ENCODE peak calls at places on chromosomes 13 and 19, in ten cellular contexts. One of them, this sample, is unnamed.

GRCh38 chr13:44312898-44313551 is 60.6 kb upstream of the SERP2 start:
- DNase-seq in heart left ventricle: no peak
- DNase-seq in right lobe of liver: no peak
- DNase-seq in esophagus muscularis mucosa: no peak
- DNase-seq in adrenal gland: no peak
- DNase-seq in NB4: no peak
- DNase-seq in transverse colon: no peak
- DNase-seq in body of pancreas: no peak
- DNase-seq in upper lobe of left lung: no peak
- DNase-seq in tibial nerve: no peak
- DNase-seq in this sample: no peak

GRCh38 chr13:30526612-30527217 is 61.0 kb upstream of the HMGB1 start:
- DNase-seq in heart left ventricle: no peak
- DNase-seq in right lobe of liver: no peak
- DNase-seq in esophagus muscularis mucosa: no peak
- DNase-seq in adrenal gland: no peak
- DNase-seq in NB4: no peak
- DNase-seq in transverse colon: no peak
- DNase-seq in body of pancreas: no peak
- DNase-seq in upper lobe of left lung: no peak
- DNase-seq in tibial nerve: no peak
- DNase-seq in this sample: no peak

GRCh38 chr13:78602561-78603239 is 652 bp downstream of the POU4F1 start:
- DNase-seq in heart left ventricle: no peak
- DNase-seq in right lobe of liver: no peak
- DNase-seq in esophagus muscularis mucosa: no peak
- DNase-seq in adrenal gland: no peak
- DNase-seq in NB4: peak; percentile 60
- DNase-seq in transverse colon: no peak
- DNase-seq in body of pancreas: no peak
- DNase-seq in upper lobe of left lung: no peak
- DNase-seq in tibial nerve: no peak
- DNase-seq in this sample: no peak

GRCh38 chr13:65914707-65915106 is 1315.4 kb downstream of the PCDH9 start:
- DNase-seq in heart left ventricle: no peak
- DNase-seq in right lobe of liver: no peak
- DNase-seq in esophagus muscularis mucosa: no peak
- DNase-seq in adrenal gland: no peak
- DNase-seq in NB4: no peak
- DNase-seq in transverse colon: no peak
- DNase-seq in body of pancreas: no peak
- DNase-seq in upper lobe of left lung: no peak
- DNase-seq in tibial nerve: no peak
- DNase-seq in this sample: no peak

GRCh38 chr19:38653028-38653571 is 5.7 kb downstream of the ACTN4 start:
- DNase-seq in heart left ventricle: no peak
- DNase-seq in right lobe of liver: peak; percentile 79
- DNase-seq in esophagus muscularis mucosa: no peak
- DNase-seq in adrenal gland: peak; percentile 71
- DNase-seq in NB4: no peak
- DNase-seq in transverse colon: peak; percentile 78
- DNase-seq in body of pancreas: peak; percentile 64
- DNase-seq in upper lobe of left lung: peak; percentile 64
- DNase-seq in tibial nerve: no peak
- DNase-seq in this sample: no peak

GRCh38 chr19:55545443-55545842 is at the start of gene SBK3:
- DNase-seq in heart left ventricle: no peak
- DNase-seq in right lobe of liver: no peak
- DNase-seq in esophagus muscularis mucosa: no peak
- DNase-seq in adrenal gland: no peak
- DNase-seq in NB4: no peak
- DNase-seq in transverse colon: no peak
- DNase-seq in body of pancreas: no peak
- DNase-seq in upper lobe of left lung: no peak
- DNase-seq in tibial nerve: no peak
- DNase-seq in this sample: no peak

GRCh38 chr13:100124265-100124664 is 35.4 kb downstream of the PCCA start:
- DNase-seq in heart left ventricle: no peak
- DNase-seq in right lobe of liver: no peak
- DNase-seq in esophagus muscularis mucosa: no peak
- DNase-seq in adrenal gland: no peak
- DNase-seq in NB4: peak; percentile 76
- DNase-seq in transverse colon: no peak
- DNase-seq in body of pancreas: no peak
- DNase-seq in upper lobe of left lung: no peak
- DNase-seq in tibial nerve: no peak
- DNase-seq in this sample: no peak

GRCh38 chr13:110121312-110122083 is 185.5 kb downstream of the COL4A1 start:
- DNase-seq in heart left ventricle: no peak
- DNase-seq in right lobe of liver: no peak
- DNase-seq in esophagus muscularis mucosa: peak; percentile 60
- DNase-seq in adrenal gland: no peak
- DNase-seq in NB4: no peak
- DNase-seq in transverse colon: no peak
- DNase-seq in body of pancreas: no peak
- DNase-seq in upper lobe of left lung: no peak
- DNase-seq in tibial nerve: no peak
- DNase-seq in this sample: no peak

DNA sequence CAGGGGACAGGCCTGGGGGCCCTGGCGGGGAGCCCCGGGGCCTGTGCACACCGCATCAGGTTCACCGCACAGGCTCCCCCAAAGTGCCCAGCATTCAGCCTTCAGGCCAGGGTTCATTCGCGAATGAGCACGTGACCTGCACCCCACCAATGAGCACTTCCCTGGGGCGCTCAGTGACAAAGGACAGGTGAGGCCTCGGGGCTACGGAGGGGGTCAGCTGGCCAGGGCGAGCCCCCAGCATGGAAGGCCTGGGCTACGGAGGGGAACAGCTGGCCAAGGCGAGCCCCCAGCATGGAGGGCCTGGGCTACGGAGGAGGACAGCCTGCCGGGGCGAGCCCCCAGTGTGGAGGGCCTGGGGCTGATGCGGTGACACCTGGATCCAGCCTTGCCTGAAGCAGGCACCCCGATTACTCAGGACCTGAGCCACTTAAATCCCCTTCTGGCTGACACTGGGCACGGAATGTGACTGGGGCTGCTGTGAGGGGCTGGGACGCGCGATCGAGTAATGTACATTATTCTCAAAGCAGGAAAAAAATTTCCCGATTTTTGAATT is 23.1 kb downstream of the TCF3 start:
- DNase-seq in heart left ventricle: no peak
- DNase-seq in right lobe of liver: no peak
- DNase-seq in esophagus muscularis mucosa: no peak
- DNase-seq in adrenal gland: no peak
- DNase-seq in NB4: no peak
- DNase-seq in transverse colon: no peak
- DNase-seq in body of pancreas: no peak
- DNase-seq in upper lobe of left lung: no peak
- DNase-seq in tibial nerve: no peak
- DNase-seq in this sample: no peak
- TF ChIP-seq POLR2A in heart left ventricle: no peak
- TF ChIP-seq POLR2A in right lobe of liver: no peak
- TF ChIP-seq POLR2A in esophagus muscularis mucosa: no peak
- TF ChIP-seq POLR2A in adrenal gland: no peak
- TF ChIP-seq POLR2A in NB4: no peak
- TF ChIP-seq POLR2A in transverse colon: no peak
- TF ChIP-seq POLR2A in body of pancreas: no peak
- TF ChIP-seq POLR2A in upper lobe of left lung: no peak
- TF ChIP-seq POLR2A in tibial nerve: no peak
- TF ChIP-seq POLR2A in this sample: no peak

DNA sequence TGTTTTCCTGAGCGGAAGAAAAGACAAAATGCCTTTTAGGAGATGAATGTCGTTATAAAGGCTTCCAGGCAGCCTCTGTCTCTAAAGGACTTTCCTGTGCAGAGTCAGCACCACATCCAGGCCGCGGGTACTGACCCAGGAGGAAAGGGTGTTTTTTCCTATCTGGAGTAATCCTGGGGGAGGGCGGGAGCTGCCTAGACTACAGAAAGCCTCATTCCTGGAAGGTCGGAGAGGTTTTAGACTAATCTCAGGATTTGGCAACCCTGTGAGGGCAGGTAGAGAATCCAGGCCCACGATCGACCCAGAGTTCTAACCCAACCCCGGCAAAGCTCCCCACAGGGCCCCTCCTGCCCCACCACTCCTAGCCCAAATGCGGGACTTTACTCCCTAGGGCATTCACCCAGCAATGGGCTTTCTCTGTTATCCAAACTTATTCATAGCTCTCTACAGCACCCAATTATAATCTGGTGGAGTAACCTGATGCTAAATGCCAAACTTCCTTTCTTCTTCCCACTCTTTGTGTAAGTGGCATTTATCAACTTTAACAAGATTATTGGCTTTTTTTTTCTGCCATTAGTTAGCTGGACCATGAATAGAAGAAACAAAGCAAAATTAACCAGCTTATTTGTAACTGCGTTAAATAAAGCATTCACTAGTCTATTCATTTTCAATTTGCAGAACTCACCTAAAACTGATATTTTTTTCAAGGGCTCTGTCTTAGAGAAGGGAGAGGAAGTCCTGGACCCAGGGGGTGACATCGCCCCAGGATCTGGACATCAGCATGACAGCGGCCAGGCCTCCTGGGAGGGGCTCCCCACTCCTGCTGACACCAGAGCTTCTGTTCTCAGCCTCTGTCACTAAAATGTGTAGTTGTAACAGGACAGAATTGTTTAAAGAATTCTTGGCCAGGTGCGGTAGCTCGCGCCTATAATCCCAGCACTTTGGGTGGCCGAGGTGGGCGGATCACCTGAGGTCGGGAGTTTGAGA is 1.4 kb downstream of the FAM124A start:
- DNase-seq in heart left ventricle: peak; percentile 39
- DNase-seq in right lobe of liver: no peak
- DNase-seq in esophagus muscularis mucosa: no peak
- DNase-seq in adrenal gland: no peak
- DNase-seq in NB4: no peak
- DNase-seq in transverse colon: no peak
- DNase-seq in body of pancreas: no peak
- DNase-seq in upper lobe of left lung: no peak
- DNase-seq in tibial nerve: peak; percentile 13
- DNase-seq in this sample: no peak
- H3K4me3 ChIP-seq in heart left ventricle: peak overlapping the region; percentile 96
- H3K4me3 ChIP-seq in right lobe of liver: peak overlapping the region; percentile 69
- H3K4me3 ChIP-seq in esophagus muscularis mucosa: peak overlapping the region; percentile 98
- H3K4me3 ChIP-seq in adrenal gland: no peak overlapping the region
- H3K4me3 ChIP-seq in NB4: no peak overlapping the region
- H3K4me3 ChIP-seq in transverse colon: peak overlapping the region; percentile 48
- H3K4me3 ChIP-seq in body of pancreas: no peak overlapping the region
- H3K4me3 ChIP-seq in upper lobe of left lung: peak overlapping the region; percentile 76
- H3K4me3 ChIP-seq in tibial nerve: peak overlapping the region; percentile 66
- H3K4me3 ChIP-seq in this sample: no peak overlapping the region

GRCh38 chr19:30656520-30657100 is 284.4 kb downstream of the ZNF536 start:
- DNase-seq in heart left ventricle: no peak
- DNase-seq in right lobe of liver: no peak
- DNase-seq in esophagus muscularis mucosa: no peak
- DNase-seq in adrenal gland: no peak
- DNase-seq in NB4: no peak
- DNase-seq in transverse colon: no peak
- DNase-seq in body of pancreas: no peak
- DNase-seq in upper lobe of left lung: no peak
- DNase-seq in tibial nerve: no peak
- DNase-seq in this sample: no peak

GRCh38 chr19:30664358-30665058 is 292.3 kb downstream of the ZNF536 start:
- DNase-seq in heart left ventricle: peak; percentile 67
- DNase-seq in right lobe of liver: peak; percentile 88
- DNase-seq in esophagus muscularis mucosa: no peak
- DNase-seq in adrenal gland: peak; percentile 95
- DNase-seq in NB4: peak; percentile 3
- DNase-seq in transverse colon: no peak
- DNase-seq in body of pancreas: peak; percentile 91
- DNase-seq in upper lobe of left lung: no peak
- DNase-seq in tibial nerve: peak; percentile 22
- DNase-seq in this sample: no peak

GRCh38 chr19:30665449-30665848 is 293.3 kb downstream of the ZNF536 start:
- DNase-seq in heart left ventricle: no peak
- DNase-seq in right lobe of liver: no peak
- DNase-seq in esophagus muscularis mucosa: no peak
- DNase-seq in adrenal gland: no peak
- DNase-seq in NB4: no peak
- DNase-seq in transverse colon: no peak
- DNase-seq in body of pancreas: peak; percentile 51
- DNase-seq in upper lobe of left lung: no peak
- DNase-seq in tibial nerve: no peak
- DNase-seq in this sample: no peak

GRCh38 chr19:30662211-30662861 is 290.2 kb downstream of the ZNF536 start:
- DNase-seq in heart left ventricle: no peak
- DNase-seq in right lobe of liver: no peak
- DNase-seq in esophagus muscularis mucosa: no peak
- DNase-seq in adrenal gland: peak; percentile 49
- DNase-seq in NB4: no peak
- DNase-seq in transverse colon: no peak
- DNase-seq in body of pancreas: peak; percentile 70
- DNase-seq in upper lobe of left lung: no peak
- DNase-seq in tibial nerve: no peak
- DNase-seq in this sample: peak; percentile 70

GRCh38 chr19:30659638-30660037 is 287.5 kb downstream of the ZNF536 start:
- DNase-seq in heart left ventricle: no peak
- DNase-seq in right lobe of liver: no peak
- DNase-seq in esophagus muscularis mucosa: no peak
- DNase-seq in adrenal gland: no peak
- DNase-seq in NB4: no peak
- DNase-seq in transverse colon: no peak
- DNase-seq in body of pancreas: no peak
- DNase-seq in upper lobe of left lung: no peak
- DNase-seq in tibial nerve: no peak
- DNase-seq in this sample: no peak
- TF ChIP-seq CTCF in heart left ventricle: no peak
- TF ChIP-seq CTCF in right lobe of liver: no peak
- TF ChIP-seq CTCF in esophagus muscularis mucosa: no peak
- TF ChIP-seq CTCF in adrenal gland: no peak
- TF ChIP-seq CTCF in NB4: no peak
- TF ChIP-seq CTCF in transverse colon: no peak
- TF ChIP-seq CTCF in body of pancreas: no peak
- TF ChIP-seq CTCF in upper lobe of left lung: no peak
- TF ChIP-seq CTCF in tibial nerve: no peak
- TF ChIP-seq CTCF in this sample: no peak

DNA sequence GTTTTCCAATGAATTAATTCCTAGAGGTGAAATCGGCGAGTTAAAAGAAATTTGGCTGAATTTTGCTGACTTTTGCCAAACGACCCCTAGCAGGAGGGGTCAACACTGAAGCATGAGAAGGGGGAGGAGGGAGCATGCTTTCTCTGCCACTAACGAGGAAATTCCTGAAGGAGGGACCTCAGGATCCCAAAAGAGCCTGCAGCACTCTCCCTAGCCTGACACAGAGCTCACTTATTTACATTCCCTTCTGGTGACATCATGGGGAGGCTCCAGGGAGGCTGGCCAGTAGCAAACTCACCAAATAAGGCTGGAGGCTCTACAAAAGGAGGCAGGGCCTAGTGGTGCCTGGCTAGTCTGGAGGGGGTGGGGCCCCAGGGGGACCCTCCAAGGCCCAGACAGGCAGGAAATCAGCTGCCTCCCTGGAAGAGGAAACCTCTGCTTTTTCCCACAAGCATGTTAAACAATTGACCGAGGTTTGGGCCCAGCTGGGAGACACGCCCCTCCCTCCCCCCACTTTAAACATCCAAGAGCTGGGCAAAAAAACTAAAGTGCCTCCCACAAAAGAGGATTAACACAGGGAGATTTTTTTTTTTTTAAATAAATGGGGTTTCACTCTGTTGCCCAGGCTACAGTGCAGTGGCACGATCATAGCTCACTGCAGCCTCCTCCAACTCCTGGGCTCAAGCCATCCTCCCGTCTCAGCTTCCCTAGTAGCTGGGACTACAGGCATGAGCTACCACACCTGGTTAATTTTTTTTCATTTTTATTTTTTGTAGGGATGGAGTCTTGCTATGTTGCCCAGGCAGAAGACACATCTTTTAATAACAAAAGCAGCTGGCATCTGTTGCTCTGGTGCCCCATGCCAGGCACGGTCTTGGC is 2.1 kb downstream of the DAPK3 start:
- DNase-seq in heart left ventricle: peak; percentile 95
- DNase-seq in right lobe of liver: peak; percentile 75
- DNase-seq in esophagus muscularis mucosa: peak; percentile 96
- DNase-seq in adrenal gland: peak; percentile 59
- DNase-seq in NB4: peak; percentile 16
- DNase-seq in transverse colon: peak; percentile 79
- DNase-seq in body of pancreas: peak; percentile 81
- DNase-seq in upper lobe of left lung: peak; percentile 93
- DNase-seq in tibial nerve: peak; percentile 86
- DNase-seq in this sample: peak; percentile 89
- TF ChIP-seq POLR2A in heart left ventricle: peak; percentile 37
- TF ChIP-seq POLR2A in right lobe of liver: peak; percentile 47
- TF ChIP-seq POLR2A in esophagus muscularis mucosa: no peak
- TF ChIP-seq POLR2A in adrenal gland: no peak
- TF ChIP-seq POLR2A in NB4: no peak
- TF ChIP-seq POLR2A in transverse colon: no peak
- TF ChIP-seq POLR2A in body of pancreas: peak; percentile 39
- TF ChIP-seq POLR2A in upper lobe of left lung: no peak
- TF ChIP-seq POLR2A in tibial nerve: peak; percentile 56
- TF ChIP-seq POLR2A in this sample: no peak